ENCODE peak calls at places on chromosomes 5 and 9, in four cellular contexts. P is PC-3; L is activated CD4-positive, alpha-beta memory T cell treated with anti-CD3 and anti-CD28 coated beads, Interleukin-2, amount 10 ng/mL, durations not matched to agents 7 days and 5 days; B is RWPE1. T is an unnamed sample.

GRCh38 chr9:129176786-129177442 is 1.1 kb downstream of the IER5L start:
- DNase-seq in B (peak; percentile 55), P (peak; percentile 10), L (peak; percentile 28), T (peak; percentile 47)

GRCh38 chr5:103808464-103809106 is 246.0 kb upstream of the NUDT12 start:
- DNase-seq in B (peak; percentile 55), P (peak; percentile 85), L (no peak), T (no peak)

GRCh38 chr5:128279345-128279744 is 195.8 kb downstream of the SLC12A2 start:
- DNase-seq in L (no peak), B (no peak), P (no peak), T (no peak)

GRCh38 chr5:109877670-109878045 is 187.9 kb downstream of the MAN2A1 start:
- DNase-seq in B (peak; percentile 39), P (peak; percentile 92), L (no peak), T (no peak)

GRCh38 chr5:141001466-141001853 is 35.2 kb downstream of the PCDHAC2 start:
- DNase-seq in L (no peak), B (peak; percentile 96), P (peak; percentile 60), T (no peak)

GRCh38 chr5:79800979-79801827 is 111.6 kb downstream of the CMYA5 start:
- DNase-seq in P (no peak), L (no peak), B (peak; percentile 22), T (no peak)

GRCh38 chr5:168215646-168216045 is 75.8 kb upstream of the WWC1 start:
- DNase-seq in L (no peak), B (no peak), P (no peak), T (no peak)

GRCh38 chr5:172274951-172275753 is 8.4 kb downstream of the UBTD2 start:
- DNase-seq in P (no peak), B (peak; percentile 64), L (peak; percentile 42), T (peak; percentile 56)

GRCh38 chr9:6781476-6781875 is 23.7 kb downstream of the KDM4C start:
- DNase-seq in P (no peak), L (no peak), B (no peak), T (no peak)

GRCh38 chr9:114143214-114143613 is 12.1 kb upstream of the COL27A1 start:
- DNase-seq in B (no peak), L (no peak), P (no peak), T (no peak)

GRCh38 chr9:78515108-78515507 is 218.2 kb downstream of the PSAT1 start:
- DNase-seq in L (no peak), B (no peak), P (peak; percentile 8), T (no peak)

GRCh38 chr5:61303348-61303747 is 28.7 kb upstream of the ZSWIM6 start:
- DNase-seq in L (no peak), B (no peak), P (no peak), T (no peak)

GRCh38 chr5:153658606-153659005 is 168.1 kb downstream of the GRIA1 start:
- DNase-seq in P (no peak), B (no peak), L (no peak), T (no peak)

GRCh38 chr9:70747335-70747734 is 332.9 kb upstream of the KLF9 start:
- DNase-seq in L (no peak), P (no peak), B (no peak), T (no peak)

GRCh38 chr5:141434006-141434405 is 3.7 kb downstream of the PCDHGA12 start:
- DNase-seq in B (no peak), P (no peak), L (no peak), T (no peak)

GRCh38 chr9:75548871-75549270 is 341.6 kb upstream of the PCSK5 start:
- DNase-seq in L (no peak), P (no peak), B (no peak), T (no peak)

GRCh38 chr9:94697972-94698581 is 28.4 kb upstream of the AOPEP start:
- DNase-seq in B (no peak), L (no peak), P (no peak), T (no peak)

GRCh38 chr5:79590395-79590999 is 21.7 kb upstream of the TENT2 start:
- DNase-seq in B (no peak), P (no peak), L (no peak), T (no peak)

GRCh38 chr5:36889264-36889663 is 12.7 kb downstream of the NIPBL start:
- DNase-seq in B (no peak), P (no peak), L (no peak), T (no peak)

GRCh38 chr5:78569441-78569840 is 79.1 kb downstream of the LHFPL2 start:
- DNase-seq in P (no peak), L (no peak), B (no peak), T (no peak)

GRCh38 chr5:133809801-133810200 is 158.6 kb downstream of the C5orf15 start:
- DNase-seq in L (no peak), B (no peak), P (no peak), T (no peak)

GRCh38 chr5:122089614-122090013 is 11.6 kb upstream of the LOX start:
- DNase-seq in B (no peak), L (no peak), P (no peak), T (no peak)

GRCh38 chr9:33234511-33235467 is 5.2 kb upstream of the SPINK4 start:
- DNase-seq in P (peak; percentile 22), L (no peak), B (no peak), T (no peak)

GRCh38 chr9:135190789-135191577 is 103.5 kb downstream of the OLFM1 start:
- DNase-seq in P (no peak), B (no peak), L (no peak), T (no peak)

GRCh38 chr5:1474875-1475543 is 29.8 kb upstream of the SLC6A3 start:
- DNase-seq in B (no peak), L (no peak), P (no peak), T (no peak)

GRCh38 chr9:135669616-135670285 is 6.6 kb downstream of the LCN9 start:
- DNase-seq in P (no peak), B (no peak), L (no peak), T (no peak)

GRCh38 chr5:32147959-32148358 is 26.2 kb downstream of the GOLPH3 start:
- DNase-seq in L (no peak), B (no peak), P (no peak), T (no peak)

GRCh38 chr5:61327761-61328753 is 4.0 kb upstream of the ZSWIM6 start:
- DNase-seq in P (peak; percentile 65), B (peak; percentile 58), L (peak; percentile 47), T (peak; percentile 82)

GRCh38 chr5:138662599-138662998 is 87.4 kb upstream of the HSPA9 start:
- DNase-seq in P (no peak), L (peak; percentile 56), B (no peak), T (peak; percentile 54)

GRCh38 chr5:126651013-126651577 is 50.3 kb downstream of the PHAX start:
- DNase-seq in L (no peak), P (no peak), B (no peak), T (no peak)

GRCh38 chr9:95313010-95313498 is 4.5 kb downstream of the FANCC start:
- DNase-seq in B (peak; percentile 61), L (no peak), P (peak; percentile 88), T (no peak)

GRCh38 chr9:81609782-81610738 is 79.3 kb downstream of the TLE1 start:
- DNase-seq in L (no peak), B (no peak), P (no peak), T (no peak)

GRCh38 chr9:28445211-28445610 is 871.9 kb upstream of the C9orf72 start:
- DNase-seq in P (no peak), B (no peak), L (no peak), T (no peak)

GRCh38 chr9:15104826-15105420 is 194.7 kb upstream of the FREM1 start:
- DNase-seq in P (peak; percentile 56), L (peak; percentile 29), B (peak; percentile 18), T (peak; percentile 47)

GRCh38 chr9:137439158-137439714 is 1.9 kb downstream of the ENTPD8 start:
- DNase-seq in B (no peak), L (no peak), P (no peak), T (no peak)

GRCh38 chr9:35801328-35802128 is 10.1 kb downstream of the NPR2 start:
- DNase-seq in L (no peak), P (no peak), B (no peak), T (no peak)

GRCh38 chr5:127340606-127341005 is 50.0 kb downstream of the MEGF10 start:
- DNase-seq in L (no peak), P (peak; percentile 4), B (no peak), T (no peak)

GRCh38 chr9:123942542-123942941 is 12.6 kb upstream of the DENND1A start:
- DNase-seq in L (no peak), P (no peak), B (no peak), T (no peak)

GRCh38 chr9:126945682-126946081 is 31.1 kb downstream of the RALGPS1 start:
- DNase-seq in L (no peak), P (no peak), B (no peak), T (no peak)

T was measured in activated CD8-positive, alpha-beta memory T cell treated with anti-CD3 and anti-CD28 coated beads, Interleukin-2, amount 10 ng/mL, durations not matched to agents 7 days and 5 days.